ENCODE peak calls at places on chromosomes 13 and 19, in ten cellular contexts. U is breast epithelium, X is suprapubic skin, K is HL-60, P is GM23338, E is SK-N-SH, W is endothelial cell of umbilical vein, G is HepG2, T is GM12891, M is spleen. L is an unnamed sample.

GRCh38 chr19:5018224-5019015 is 49.5 kb downstream of the KDM4B start:
- DNase-seq in W (no peak), P (no peak), M (peak), X (no peak), G (no peak), T (no peak), K (no peak), U (no peak), E (no peak), L (no peak)

GRCh38 chr19:35460608-35461007 is 12.6 kb downstream of the FFAR2 start:
- DNase-seq in T (no peak), E (no peak), W (no peak), P (no peak), M (no peak), G (no peak), K (no peak), X (no peak), U (no peak), L (no peak)

GRCh38 chr13:30734434-30734833 is 909 bp upstream of the ALOX5AP start:
- DNase-seq in U (no peak), E (no peak), X (no peak), W (no peak), P (no peak), M (no peak), G (no peak), T (no peak), K (no peak), L (no peak)

GRCh38 chr13:75787249-75787940 is 151.3 kb downstream of the LMO7 start:
- DNase-seq in G (no peak), W (no peak), K (no peak), X (no peak), U (no peak), M (no peak), P (no peak), E (no peak), T (no peak), L (no peak)

GRCh38 chr13:51912511-51913225 is 50.9 kb downstream of the CCDC70 start:
- DNase-seq in T (no peak), E (no peak), K (peak), P (no peak), W (no peak), G (no peak), M (no peak), X (peak), U (no peak), L (no peak)

GRCh38 chr13:68272652-68273051 is 1042.5 kb upstream of the PCDH9 start:
- DNase-seq in G (no peak), X (no peak), E (no peak), M (no peak), U (no peak), P (no peak), K (no peak), T (no peak), W (no peak), L (no peak)

GRCh38 chr13:100808848-100809247 is 134.3 kb upstream of the TMTC4 start:
- DNase-seq in T (no peak), W (no peak), E (no peak), K (no peak), P (no peak), U (no peak), G (no peak), M (no peak), X (no peak), L (no peak)

GRCh38 chr19:13153627-13154240 is 3.5 kb downstream of the IER2 start:
- DNase-seq in X (no peak), G (no peak), T (no peak), P (peak), E (no peak), M (peak), K (no peak), U (peak), W (no peak), L (peak)

GRCh38 chr13:28181413-28181812 is 43.1 kb downstream of the PAN3 start:
- DNase-seq in M (no peak), W (peak), P (no peak), U (no peak), E (no peak), G (no peak), K (no peak), T (no peak), X (no peak), L (no peak)

GRCh38 chr13:108932206-108932605 is 302.8 kb downstream of the MYO16 start:
- DNase-seq in E (no peak), M (no peak), U (no peak), P (no peak), G (no peak), W (no peak), X (no peak), T (no peak), K (peak), L (no peak)

GRCh38 chr13:100361504-100361903 is 227.1 kb downstream of the GGACT start:
- DNase-seq in T (no peak), M (no peak), E (no peak), P (no peak), W (peak), X (no peak), K (no peak), U (no peak), G (no peak), L (no peak)

GRCh38 chr19:46386151-46386550 is 27.2 kb downstream of the CCDC8 start:
- DNase-seq in G (no peak), W (no peak), M (peak), X (peak), U (no peak), P (no peak), T (no peak), E (no peak), K (no peak), L (no peak)

GRCh38 chr13:28044608-28045007 is 55.8 kb downstream of the FLT3 start:
- DNase-seq in G (no peak), W (no peak), X (no peak), M (no peak), T (no peak), U (no peak), E (no peak), K (no peak), P (no peak), L (no peak)

GRCh38 chr13:45847554-45848224 is 3.9 kb downstream of the SIAH3 start:
- DNase-seq in K (peak), U (no peak), G (no peak), E (no peak), P (no peak), T (no peak), X (no peak), M (no peak), W (peak), L (peak)

GRCh38 chr19:28608292-28608691 is 604.7 kb downstream of the UQCRFS1 start:
- DNase-seq in E (no peak), W (no peak), M (no peak), K (no peak), P (no peak), G (no peak), U (no peak), T (no peak), X (no peak), L (no peak)

GRCh38 chr19:28607066-28607583 is 605.8 kb downstream of the UQCRFS1 start:
- DNase-seq in K (no peak), U (no peak), T (no peak), G (no peak), X (no peak), E (no peak), M (no peak), P (no peak), W (no peak), L (no peak)

GRCh38 chr19:28609091-28609755 is 603.7 kb downstream of the UQCRFS1 start:
- DNase-seq in W (no peak), G (no peak), K (no peak), M (no peak), P (no peak), T (no peak), E (no peak), U (no peak), X (no peak), L (no peak)

GRCh38 chr19:28605501-28606268 is 607.3 kb downstream of the UQCRFS1 start:
- DNase-seq in M (no peak), P (no peak), T (no peak), U (no peak), W (no peak), K (no peak), E (no peak), G (no peak), X (no peak), L (no peak)

GRCh38 chr19:28606269-28607032 is 606.5 kb downstream of the UQCRFS1 start:
- DNase-seq in W (no peak), M (no peak), G (no peak), X (no peak), T (no peak), K (no peak), E (no peak), P (no peak), U (no peak), L (no peak)
- TF ChIP-seq POLR2AphosphoS5 in W (no peak), M (no peak), G (no peak), X (no peak), T (no peak), K (no peak), E (no peak), P (no peak), U (no peak), L (no peak)

GRCh38 chr13:110045919-110046318 is 259.5 kb upstream of the IRS2 start:
- DNase-seq in T (no peak), E (no peak), W (no peak), U (no peak), M (no peak), P (no peak), X (no peak), K (no peak), G (no peak), L (no peak)
- TF ChIP-seq POLR2AphosphoS5 in T (no peak), E (no peak), W (no peak), U (no peak), M (no peak), P (no peak), X (no peak), K (no peak), G (no peak), L (no peak)

GRCh38 chr13:77384999-77385398 is 58.1 kb upstream of the MYCBP2 start:
- DNase-seq in X (no peak), T (no peak), G (no peak), E (no peak), M (no peak), P (no peak), K (no peak), W (no peak), U (no peak), L (no peak)

GRCh38 chr13:77388944-77389616 is 62.2 kb upstream of the MYCBP2 start:
- DNase-seq in E (no peak), G (no peak), K (no peak), U (no peak), T (no peak), P (no peak), M (no peak), W (no peak), X (no peak), L (no peak)

GRCh38 chr13:77386046-77386445 is 59.2 kb upstream of the MYCBP2 start:
- DNase-seq in M (no peak), U (no peak), P (no peak), E (no peak), T (no peak), X (no peak), W (no peak), K (no peak), G (no peak), L (no peak)

GRCh38 chr13:77387607-77388200 is 60.8 kb upstream of the MYCBP2 start:
- DNase-seq in E (no peak), U (peak), G (no peak), W (no peak), P (no peak), K (no peak), M (no peak), X (no peak), T (no peak), L (no peak)

GRCh38 chr13:77386880-77387606 is 60.1 kb upstream of the MYCBP2 start:
- DNase-seq in U (no peak), T (no peak), K (peak), G (no peak), P (no peak), E (no peak), X (no peak), M (no peak), W (no peak), L (no peak)
- TF ChIP-seq POLR2AphosphoS5 in U (no peak), T (no peak), K (peak), G (no peak), P (no peak), E (no peak), X (peak), M (no peak), W (no peak), L (no peak)

GRCh38 chr19:2303209-2303798 is 4.7 kb downstream of the LINGO3 start:
- DNase-seq in K (no peak), X (no peak), G (no peak), M (no peak), U (no peak), T (no peak), P (no peak), E (no peak), W (no peak), L (no peak)

GRCh38 chr19:2305974-2306806 is 1.8 kb downstream of the LINGO3 start:
- DNase-seq in P (no peak), U (no peak), M (no peak), K (no peak), W (no peak), E (no peak), T (no peak), X (no peak), G (no peak), L (no peak)

GRCh38 chr19:2305424-2305823 is 2.5 kb downstream of the LINGO3 start:
- DNase-seq in X (no peak), G (no peak), K (no peak), E (no peak), W (no peak), T (no peak), P (no peak), M (no peak), U (no peak), L (no peak)

GRCh38 chr19:2300533-2300932 is 7.4 kb downstream of the LINGO3 start:
- DNase-seq in T (no peak), X (no peak), M (no peak), K (no peak), U (no peak), G (no peak), P (no peak), W (no peak), E (no peak), L (no peak)

GRCh38 chr19:2302319-2303208 is 5.4 kb downstream of the LINGO3 start:
- DNase-seq in P (peak), G (no peak), E (no peak), M (peak), T (no peak), X (no peak), W (peak), K (no peak), U (no peak), L (peak)
- TF ChIP-seq POLR2AphosphoS5 in P (no peak), G (no peak), E (no peak), M (peak), T (peak), X (no peak), W (no peak), K (peak), U (no peak), L (no peak)

L was measured in transverse colon.